ENCODE peak calls at places on chromosomes 12 and 14, in eight cellular contexts. A, H, W, U, T, D, Y and V are unnamed samples.

GRCh38 chr12:98744692-98745091 is 99.6 kb downstream of the APAF1 start:
- DNase-seq in A (no peak), W (peak), D (no peak), H (no peak), U (no peak), Y (no peak), T (no peak), V (no peak)

GRCh38 chr14:55274144-55274543 is 2.9 kb downstream of the FBXO34 start:
- DNase-seq in H (no peak), Y (no peak), D (no peak), T (no peak), W (no peak), U (no peak), A (no peak), V (no peak)

GRCh38 chr12:3630621-3631271 is 122.2 kb downstream of the CRACR2A start:
- DNase-seq in Y (no peak), H (no peak), T (no peak), U (no peak), A (no peak), W (no peak), D (no peak), V (no peak)

GRCh38 chr12:53495903-53496751 is 3.1 kb downstream of the MAP3K12 start:
- DNase-seq in Y (no peak), W (peak), D (peak), T (peak), A (peak), H (peak), U (peak), V (no peak)

GRCh38 chr14:101809671-101810514 is 48.4 kb downstream of the PPP2R5C start:
- DNase-seq in U (peak), H (peak), D (peak), W (peak), A (peak), Y (peak), T (peak), V (peak)

GRCh38 chr12:105910030-105910429 is 228.7 kb downstream of the NUAK1 start:
- DNase-seq in Y (no peak), T (no peak), A (no peak), U (no peak), W (no peak), D (no peak), H (no peak), V (no peak)

GRCh38 chr14:57725399-57726077 is 140.4 kb downstream of the SLC35F4 start:
- DNase-seq in U (no peak), A (peak), H (no peak), T (no peak), D (no peak), Y (no peak), W (no peak), V (no peak)

GRCh38 chr14:23365353-23366162 is 586 bp upstream of the EFS start:
- DNase-seq in W (no peak), T (no peak), Y (no peak), H (no peak), U (no peak), D (peak), A (no peak), V (no peak)

GRCh38 chr14:63032056-63032455 is 13.2 kb downstream of the KCNH5 start:
- DNase-seq in T (no peak), D (no peak), Y (no peak), H (no peak), A (no peak), W (no peak), U (no peak), V (no peak)

GRCh38 chr12:52590021-52590420 is 11.2 kb downstream of the KRT72 start:
- DNase-seq in H (no peak), D (no peak), A (no peak), W (no peak), Y (no peak), T (no peak), U (peak), V (no peak)

GRCh38 chr12:19131020-19131431 is 1.5 kb downstream of the PLEKHA5 start:
- DNase-seq in W (peak), Y (peak), T (peak), D (peak), U (no peak), H (peak), A (peak), V (no peak)

GRCh38 chr12:79706156-79706555 is 15.4 kb upstream of the PAWR start:
- DNase-seq in H (no peak), A (peak), U (no peak), D (no peak), Y (no peak), W (no peak), T (no peak), V (no peak)

GRCh38 chr14:61033851-61034250 is 52.8 kb downstream of the SLC38A6 start:
- DNase-seq in U (no peak), T (no peak), Y (no peak), W (no peak), H (no peak), A (peak), D (no peak), V (no peak)

GRCh38 chr12:124928095-124928911 is 13.9 kb upstream of the UBC start:
- DNase-seq in U (peak), A (peak), T (no peak), W (peak), H (peak), Y (no peak), D (peak), V (peak)

GRCh38 chr12:107622005-107622404 is 63.6 kb upstream of the PWP1 start:
- DNase-seq in H (no peak), Y (peak), T (no peak), A (peak), U (no peak), W (no peak), D (peak), V (no peak)

GRCh38 chr14:66916421-66916820 is 272.8 kb upstream of the GARIN2 start:
- DNase-seq in U (no peak), D (no peak), H (no peak), W (no peak), Y (no peak), A (no peak), T (no peak), V (no peak)

GRCh38 chr12:50249464-50250229 is 33.7 kb downstream of the LIMA1 start:
- DNase-seq in W (no peak), A (no peak), T (no peak), Y (peak), H (no peak), U (no peak), D (no peak), V (no peak)

GRCh38 chr12:89354630-89354931 is 2.3 kb upstream of the DUSP6 start:
- DNase-seq in Y (peak), W (no peak), T (peak), D (no peak), A (no peak), H (no peak), U (no peak), V (no peak)

GRCh38 chr12:26870491-26871419 is 37.8 kb upstream of the ITPR2 start:
- DNase-seq in T (no peak), Y (no peak), W (peak), D (no peak), A (peak), U (peak), H (no peak), V (no peak)

GRCh38 chr12:5246196-5246595 is 185.7 kb upstream of the NTF3 start:
- DNase-seq in W (no peak), U (no peak), H (no peak), T (no peak), A (no peak), D (peak), Y (no peak), V (no peak)

GRCh38 chr14:75088566-75089373 is 19.3 kb downstream of the ZC2HC1C start:
- DNase-seq in H (peak), D (peak), Y (peak), W (no peak), T (no peak), U (no peak), A (peak), V (no peak)

GRCh38 chr12:124436366-124436765 is 131.0 kb downstream of the NCOR2 start:
- DNase-seq in T (no peak), H (no peak), U (no peak), D (no peak), Y (no peak), W (no peak), A (no peak), V (no peak)

GRCh38 chr12:22978962-22979361 is 354.0 kb downstream of the ETNK1 start:
- DNase-seq in A (peak), W (no peak), H (no peak), D (no peak), U (no peak), Y (no peak), T (no peak), V (no peak)

GRCh38 chr14:103091041-103091882 is 3.3 kb upstream of the EXOC3L4 start:
- DNase-seq in W (no peak), Y (peak), H (peak), U (peak), T (peak), D (peak), A (peak), V (peak)

GRCh38 chr12:32151552-32151951 is 44.9 kb downstream of the BICD1 start:
- DNase-seq in W (no peak), A (no peak), Y (no peak), U (no peak), D (no peak), T (no peak), H (no peak), V (no peak)

GRCh38 chr14:70822706-70823185 is 13.4 kb upstream of the MAP3K9 start:
- DNase-seq in A (peak), Y (no peak), U (peak), W (no peak), H (peak), T (no peak), D (peak), V (no peak)

GRCh38 chr12:116933101-116933500 is 22.4 kb downstream of the FBXW8 start:
- DNase-seq in H (no peak), A (no peak), D (no peak), T (no peak), U (no peak), Y (no peak), W (no peak), V (no peak)

GRCh38 chr12:114918535-114919233 is 234.7 kb upstream of the TBX3 start:
- DNase-seq in D (no peak), Y (no peak), W (no peak), U (no peak), H (peak), A (peak), T (no peak), V (no peak)

GRCh38 chr12:98439471-98440164 is 75.8 kb upstream of the TMPO start:
- DNase-seq in U (no peak), T (no peak), H (no peak), W (no peak), A (peak), Y (no peak), D (no peak), V (peak)

GRCh38 chr12:108043750-108044149 is 85.3 kb upstream of the WSCD2 start:
- DNase-seq in Y (no peak), D (no peak), U (no peak), W (no peak), H (no peak), A (no peak), T (no peak), V (no peak)

GRCh38 chr14:53515264-53515663 is 362.1 kb upstream of the DDHD1 start:
- DNase-seq in T (no peak), A (no peak), U (no peak), W (no peak), H (no peak), Y (peak), D (no peak), V (no peak)

DNA sequence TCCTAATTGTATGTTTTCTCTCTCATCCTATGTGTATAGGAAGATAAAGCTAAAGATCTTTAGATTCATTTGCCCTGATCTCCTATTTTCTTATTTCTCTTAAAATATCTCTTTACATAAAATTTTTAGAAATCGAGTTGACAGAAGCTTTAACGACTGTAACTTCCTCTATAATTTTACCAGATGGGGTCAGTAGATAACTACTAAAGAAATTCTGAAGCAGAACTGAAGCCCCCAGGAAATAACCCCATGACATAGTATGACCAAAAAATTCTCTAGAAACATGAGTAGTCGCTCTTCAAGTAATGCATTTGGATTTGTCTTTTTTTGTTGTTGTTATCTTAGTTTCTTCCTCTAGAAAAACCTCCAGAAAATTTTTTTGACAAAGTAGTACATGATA is 288.0 kb downstream of the ERC1 start:
- DNase-seq in W (no peak), D (no peak), H (no peak), T (no peak), U (no peak), A (no peak), Y (no peak), V (no peak)
- TF ChIP-seq CTCF in W (peak), D (no peak), H (peak), T (peak), U (no peak), A (no peak), Y (no peak), V (peak)

DNA sequence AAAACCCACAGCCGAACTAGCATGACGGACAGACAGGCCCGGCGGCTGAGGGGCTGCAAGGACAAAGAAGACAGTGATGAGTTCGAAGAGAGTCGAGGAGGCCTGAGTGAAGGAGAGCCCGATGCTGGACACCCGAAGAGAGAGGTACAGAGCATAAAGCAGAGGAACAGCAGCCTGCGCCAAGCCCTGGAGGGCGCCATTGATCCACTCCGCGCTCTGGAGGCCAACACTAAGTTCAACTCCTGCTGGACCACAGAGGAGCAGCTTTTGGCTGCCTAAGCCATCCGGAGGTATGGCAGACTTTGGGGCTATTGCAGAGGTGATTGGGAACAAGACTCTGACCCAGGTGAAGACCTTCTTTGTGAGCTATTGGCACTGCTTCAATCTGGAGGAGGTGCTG is 7.8 kb upstream of the PLXNC1 start:
- DNase-seq in W (no peak), D (peak), A (peak), T (no peak), H (no peak), U (no peak), Y (peak), V (no peak)
- TF ChIP-seq CTCF in W (no peak), D (peak), A (peak), T (peak), H (peak), U (peak), Y (peak), V (peak)

DNA sequence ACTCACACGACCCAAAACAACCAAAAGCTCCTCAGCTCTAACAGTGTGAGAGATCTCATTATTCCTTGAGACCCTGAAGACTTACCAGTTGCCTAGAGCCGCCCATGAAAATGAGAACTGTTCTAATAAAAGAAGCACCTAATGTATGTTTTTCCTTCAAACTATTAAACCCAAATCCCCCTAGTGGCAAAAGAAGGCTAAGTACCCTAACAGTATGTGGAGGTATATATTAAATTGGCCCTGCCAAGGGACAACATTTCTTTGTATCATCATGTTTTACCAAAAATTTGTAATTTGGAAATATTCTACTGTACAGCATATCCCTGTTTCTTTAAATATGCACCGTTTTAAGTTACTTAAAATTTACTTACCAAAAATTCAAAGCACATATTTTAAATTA is 38.0 kb upstream of the PPFIA2 start:
- DNase-seq in Y (no peak), D (no peak), W (no peak), H (peak), U (no peak), A (peak), T (no peak), V (no peak)
- TF ChIP-seq CTCF in Y (no peak), D (peak), W (no peak), H (peak), U (peak), A (peak), T (peak), V (peak)

GRCh38 chr12:12007001-12007712 is 63.6 kb upstream of the BCL2L14 start:
- DNase-seq in D (no peak), A (peak), Y (peak), W (peak), H (no peak), T (no peak), U (no peak), V (no peak)

GRCh38 chr12:12007713-12008231 is 63.0 kb upstream of the BCL2L14 start:
- DNase-seq in Y (no peak), T (no peak), U (no peak), H (no peak), D (no peak), A (no peak), W (no peak), V (no peak)

GRCh38 chr12:12010277-12011031 is 60.3 kb upstream of the BCL2L14 start:
- DNase-seq in T (no peak), U (peak), A (peak), Y (peak), H (no peak), W (peak), D (no peak), V (peak)

GRCh38 chr12:12008931-12009611 is 61.7 kb upstream of the BCL2L14 start:
- DNase-seq in U (no peak), D (peak), A (peak), W (peak), T (no peak), H (no peak), Y (no peak), V (peak)

DNA sequence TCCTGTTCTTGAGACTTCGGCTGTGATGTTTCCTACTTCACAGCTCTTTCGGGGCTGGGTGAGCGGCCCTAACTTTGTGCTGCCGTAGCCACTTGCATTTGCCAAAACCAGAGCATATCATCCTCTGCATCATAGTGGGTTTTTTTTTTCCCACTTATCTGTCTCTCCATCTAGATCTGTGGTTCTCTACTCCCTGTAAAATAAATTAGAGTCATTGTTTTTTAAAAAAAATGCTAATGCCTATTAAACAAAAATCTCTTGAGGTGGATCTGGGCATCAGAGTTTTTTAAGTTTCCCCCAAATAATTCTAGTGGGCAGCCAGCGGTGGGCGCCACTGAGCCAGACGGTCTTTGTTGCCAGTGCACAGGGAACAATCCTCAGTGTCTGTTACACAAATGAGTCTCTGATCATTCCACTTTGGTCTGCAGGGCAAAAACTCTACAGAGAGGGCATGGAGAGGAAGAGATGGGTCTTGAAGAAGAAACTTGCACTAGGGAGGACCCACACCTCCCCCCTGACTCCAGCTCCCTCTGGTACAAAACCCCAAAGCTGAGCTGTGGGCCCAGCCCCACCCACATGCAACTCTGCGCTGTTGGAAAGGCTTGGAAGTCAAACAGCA is 62.4 kb upstream of the BCL2L14 start:
- DNase-seq in W (peak), Y (no peak), D (peak), T (no peak), U (no peak), H (no peak), A (no peak), V (no peak)
- TF ChIP-seq CTCF in W (no peak), Y (peak), D (peak), T (peak), U (peak), H (no peak), A (peak), V (peak)

GRCh38 chr12:43760396-43760795 is 1.6 kb downstream of the IRAK4 start:
- DNase-seq in D (no peak), A (no peak), W (no peak), T (no peak), Y (no peak), U (no peak), H (no peak), V (no peak)

GRCh38 chr12:43761535-43761934 is 2.8 kb downstream of the IRAK4 start:
- DNase-seq in D (no peak), T (no peak), Y (no peak), A (no peak), H (no peak), U (no peak), W (no peak), V (no peak)

GRCh38 chr12:43762596-43762995 is 3.8 kb downstream of the IRAK4 start:
- DNase-seq in U (no peak), D (no peak), W (no peak), T (no peak), H (no peak), Y (no peak), A (no peak), V (no peak)

GRCh38 chr12:43758247-43758727 is 303 bp downstream of the PUS7L start:
- DNase-seq in U (peak), Y (no peak), W (peak), T (peak), D (peak), H (peak), A (peak), V (no peak)

DNA sequence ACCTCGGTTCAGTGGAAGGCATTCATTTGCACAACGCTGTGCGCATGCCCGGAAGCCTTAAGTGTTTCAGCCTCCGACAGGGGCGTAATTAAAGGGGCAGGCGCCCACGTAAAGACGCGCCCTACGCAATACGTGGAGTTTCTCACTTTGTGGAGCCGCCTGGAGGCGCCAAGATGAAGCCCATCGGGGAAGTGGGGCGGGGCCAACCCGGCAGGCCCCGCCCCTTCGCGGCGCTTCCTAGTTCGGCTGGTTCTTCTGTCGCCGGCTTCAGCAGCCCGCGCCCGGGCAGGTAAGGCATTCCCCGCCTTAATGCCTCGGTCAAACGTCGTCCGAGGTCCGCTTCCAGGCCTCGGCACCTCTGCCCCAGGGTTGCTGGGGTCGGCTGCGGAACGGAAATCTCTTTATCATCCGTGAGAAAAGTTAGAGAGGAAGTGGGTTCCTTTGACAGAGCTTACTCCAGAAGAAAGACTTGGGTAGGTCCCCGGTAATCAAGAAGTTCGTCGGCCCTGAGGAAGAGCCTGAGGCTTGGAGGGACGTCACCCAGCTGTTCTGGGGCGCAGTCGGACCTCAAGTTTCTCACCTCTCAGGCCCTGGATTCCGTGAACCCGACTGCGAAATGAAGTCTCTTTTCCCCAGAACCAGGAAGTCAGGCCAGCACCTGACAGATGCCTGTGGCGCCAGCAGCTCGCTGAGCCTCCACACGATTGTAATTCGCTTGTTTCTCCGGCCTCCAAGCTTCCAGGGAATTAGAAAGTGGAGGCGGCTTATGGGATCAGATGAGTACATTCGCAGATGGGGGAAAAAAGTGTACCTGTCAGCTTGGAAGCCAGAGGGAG is at the start of the genes IRAK4 and PUS7L:
- DNase-seq in D (peak), U (peak), Y (peak), W (peak), A (peak), T (peak), H (peak), V (peak)
- TF ChIP-seq CTCF in D (no peak), U (peak), Y (peak), W (peak), A (peak), T (peak), H (peak), V (peak)